ENCODE peak calls at places on chromosomes 4 and X, in four cellular contexts. One of them, this sample, is unnamed. For H3K9me3, the result is how much of the 10 kb centered on the place peaks cover.

GRCh38 chrX:8027876-8028275 is 100.7 kb upstream of the PNPLA4 start:
- DNase-seq in aorta: no peak
- DNase-seq in MM.1S: no peak
- DNase-seq in testis: no peak
- DNase-seq in this sample: no peak

GRCh38 chr4:14916554-14917304 is 85.6 kb upstream of the CPEB2 start:
- DNase-seq in aorta: no peak
- DNase-seq in MM.1S: no peak
- DNase-seq in testis: no peak
- DNase-seq in this sample: peak

GRCh38 chrX:70664726-70665125 is 220.1 kb downstream of the DLG3 start:
- DNase-seq in aorta: no peak
- DNase-seq in MM.1S: peak
- DNase-seq in testis: no peak
- DNase-seq in this sample: no peak

GRCh38 chr4:133316874-133317273 is 167.8 kb downstream of the PCDH10 start:
- DNase-seq in aorta: no peak
- DNase-seq in MM.1S: no peak
- DNase-seq in testis: no peak
- DNase-seq in this sample: no peak

GRCh38 chr4:17220816-17221215 is 291.1 kb downstream of the QDPR start:
- DNase-seq in aorta: no peak
- DNase-seq in MM.1S: no peak
- DNase-seq in testis: no peak
- DNase-seq in this sample: no peak

GRCh38 chr4:184142121-184143000 is 75.3 kb downstream of the ENPP6 start:
- DNase-seq in aorta: no peak
- DNase-seq in MM.1S: no peak
- DNase-seq in testis: no peak
- DNase-seq in this sample: no peak

GRCh38 chrX:47540754-47541538 is 20.1 kb upstream of the ARAF start:
- DNase-seq in aorta: peak
- DNase-seq in MM.1S: peak
- DNase-seq in testis: peak
- DNase-seq in this sample: peak

GRCh38 chrX:8043546-8043945 is 116.3 kb upstream of the PNPLA4 start:
- DNase-seq in aorta: no peak
- DNase-seq in MM.1S: no peak
- DNase-seq in testis: no peak
- DNase-seq in this sample: no peak

GRCh38 chrX:9516635-9517034 is 51.8 kb downstream of the TBL1X start:
- DNase-seq in aorta: no peak
- DNase-seq in MM.1S: no peak
- DNase-seq in testis: no peak
- DNase-seq in this sample: no peak

GRCh38 chrX:120452131-120452530 is 17.0 kb downstream of the LAMP2 start:
- DNase-seq in aorta: no peak
- DNase-seq in MM.1S: no peak
- DNase-seq in testis: no peak
- DNase-seq in this sample: peak

GRCh38 chrX:109393859-109394258 is 88.0 kb downstream of the GUCY2F start:
- DNase-seq in aorta: no peak
- DNase-seq in MM.1S: peak
- DNase-seq in testis: no peak
- DNase-seq in this sample: no peak

GRCh38 chr4:7772708-7773385 is 166.8 kb downstream of the AFAP1 start:
- DNase-seq in aorta: peak
- DNase-seq in MM.1S: no peak
- DNase-seq in testis: peak
- DNase-seq in this sample: no peak

GRCh38 chr4:143420227-143420626 is 83.6 kb downstream of the GAB1 start:
- DNase-seq in aorta: no peak
- DNase-seq in MM.1S: peak
- DNase-seq in testis: no peak
- DNase-seq in this sample: no peak

GRCh38 chr4:7828011-7828720 is 111.5 kb downstream of the AFAP1 start:
- DNase-seq in aorta: peak
- DNase-seq in MM.1S: peak
- DNase-seq in testis: peak
- DNase-seq in this sample: no peak

GRCh38 chr4:94758700-94759399 is 1.1 kb downstream of the BMPR1B start:
- DNase-seq in aorta: no peak
- DNase-seq in MM.1S: no peak
- DNase-seq in testis: peak
- DNase-seq in this sample: peak

GRCh38 chr4:142984871-142985585 is 138.9 kb upstream of the INPP4B start:
- DNase-seq in aorta: no peak
- DNase-seq in MM.1S: no peak
- DNase-seq in testis: no peak
- DNase-seq in this sample: no peak

GRCh38 chr4:122687450-122688121 is 44.9 kb upstream of the BBS12 start:
- DNase-seq in aorta: no peak
- DNase-seq in MM.1S: peak
- DNase-seq in testis: no peak
- DNase-seq in this sample: no peak

GRCh38 chrX:34638116-34638515 is 19.0 kb downstream of the TMEM47 start:
- DNase-seq in aorta: no peak
- DNase-seq in MM.1S: peak
- DNase-seq in testis: no peak
- DNase-seq in this sample: peak

GRCh38 chr4:61628727-61629126 is 428.6 kb downstream of the ADGRL3 start:
- DNase-seq in aorta: no peak
- DNase-seq in MM.1S: no peak
- DNase-seq in testis: no peak
- DNase-seq in this sample: no peak

GRCh38 chr4:92199135-92199534 is 104.6 kb upstream of the GRID2 start:
- DNase-seq in aorta: no peak
- DNase-seq in MM.1S: no peak
- DNase-seq in testis: no peak
- DNase-seq in this sample: no peak
- H3K4me3 ChIP-seq in aorta: no peak
- H3K4me3 ChIP-seq in MM.1S: no peak
- H3K4me3 ChIP-seq in testis: no peak
- H3K4me3 ChIP-seq in this sample: no peak

GRCh38 chr4:252065-252601 is 53.1 kb downstream of the ZNF732 start:
- DNase-seq in aorta: no peak
- DNase-seq in MM.1S: no peak
- DNase-seq in testis: no peak
- DNase-seq in this sample: no peak
- H3K9me3 ChIP-seq in aorta: under half
- H3K9me3 ChIP-seq in MM.1S: under half
- H3K9me3 ChIP-seq in testis: under half
- H3K9me3 ChIP-seq in this sample: under half

DNA sequence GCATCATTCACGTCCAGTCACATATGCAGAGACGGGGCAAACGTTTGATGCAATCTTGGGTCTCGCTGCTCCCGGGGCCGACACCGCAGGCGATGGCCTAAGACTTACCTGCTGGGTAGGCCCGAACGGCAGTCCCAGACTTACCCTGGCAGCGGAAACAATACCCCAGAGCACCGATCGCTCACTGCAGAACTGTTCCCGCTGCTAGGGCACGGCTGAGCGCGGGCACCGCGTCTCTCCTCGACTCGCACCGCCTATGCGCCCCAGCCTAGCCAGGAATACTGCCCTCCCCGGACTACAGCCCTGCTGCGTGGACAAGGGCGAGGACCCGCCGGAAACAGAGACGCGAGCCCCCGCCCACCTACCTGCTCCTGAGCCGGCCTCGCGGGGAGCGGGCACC is 86.2 kb downstream of the HPRT1 start:
- DNase-seq in aorta: no peak
- DNase-seq in MM.1S: no peak
- DNase-seq in testis: no peak
- DNase-seq in this sample: no peak
- H3K4me3 ChIP-seq in aorta: no peak
- H3K4me3 ChIP-seq in MM.1S: no peak
- H3K4me3 ChIP-seq in testis: peak
- H3K4me3 ChIP-seq in this sample: no peak

GRCh38 chr4:170805352-170805751 is 715.6 kb upstream of the AADAT start:
- DNase-seq in aorta: no peak
- DNase-seq in MM.1S: no peak
- DNase-seq in testis: peak
- DNase-seq in this sample: peak
- H3K9me3 ChIP-seq in aorta: under half
- H3K9me3 ChIP-seq in MM.1S: under half
- H3K9me3 ChIP-seq in testis: under half
- H3K9me3 ChIP-seq in this sample: under half